ENCODE peak calls at places on chromosomes 6 and 20, in eight cellular contexts. J, B, U, R, O, C, K and A are unnamed samples.

GRCh38 chr6:104118274-104118673 is 741.4 kb downstream of the HACE1 start:
- DNase-seq in J (no peak), B (no peak), U (no peak), R (no peak), O (no peak), C (no peak), K (peak), A (peak)

GRCh38 chr6:149852180-149852579 is 12.0 kb downstream of the LRP11 start:
- DNase-seq in J (no peak), B (no peak), U (no peak), R (peak), O (no peak), C (no peak), K (no peak), A (no peak)

GRCh38 chr20:23186808-23187207 is 100.7 kb upstream of the CD93 start:
- DNase-seq in J (no peak), B (no peak), U (no peak), R (no peak), O (no peak), C (no peak), K (no peak), A (no peak)

GRCh38 chr20:33443512-33444239 is at the start of gene SNTA1:
- DNase-seq in J (peak), B (peak), U (peak), R (peak), O (peak), C (peak), K (no peak), A (no peak)

GRCh38 chr6:90413867-90414266 is 117.2 kb upstream of the BACH2 start:
- DNase-seq in J (peak), B (no peak), U (peak), R (no peak), O (no peak), C (no peak), K (no peak), A (no peak)

GRCh38 chr6:134249759-134250602 is 67.9 kb downstream of the SGK1 start:
- DNase-seq in J (no peak), B (no peak), U (no peak), R (peak), O (no peak), C (peak), K (no peak), A (no peak)

GRCh38 chr6:138410048-138410735 is 6.2 kb downstream of the HEBP2 start:
- DNase-seq in J (no peak), B (no peak), U (no peak), R (peak), O (no peak), C (no peak), K (no peak), A (no peak)

GRCh38 chr6:17393335-17394191 is at the start of gene CAP2:
- DNase-seq in J (peak), B (no peak), U (no peak), R (peak), O (peak), C (peak), K (peak), A (no peak)

GRCh38 chr6:22294301-22294700 is 2.5 kb downstream of the PRL start:
- DNase-seq in J (no peak), B (no peak), U (no peak), R (no peak), O (no peak), C (no peak), K (no peak), A (no peak)

GRCh38 chr6:33427585-33428218 is 7.8 kb downstream of the SYNGAP1 start:
- DNase-seq in J (peak), B (peak), U (peak), R (peak), O (no peak), C (peak), K (no peak), A (no peak)

GRCh38 chr6:112205521-112206458 is 48.6 kb downstream of the LAMA4 start:
- DNase-seq in J (no peak), B (no peak), U (no peak), R (no peak), O (no peak), C (no peak), K (no peak), A (peak)

GRCh38 chr20:18638768-18639167 is 50.9 kb downstream of the DTD1 start:
- DNase-seq in J (no peak), B (no peak), U (no peak), R (no peak), O (no peak), C (no peak), K (no peak), A (no peak)

GRCh38 chr6:36545767-36546663 is 1.3 kb downstream of the STK38 start:
- DNase-seq in J (peak), B (no peak), U (no peak), R (peak), O (no peak), C (no peak), K (no peak), A (no peak)

GRCh38 chr6:42104807-42105713 is 37.4 kb downstream of the C6orf132 start:
- DNase-seq in J (no peak), B (no peak), U (no peak), R (peak), O (no peak), C (no peak), K (no peak), A (no peak)

GRCh38 chr6:106204961-106205360 is 118.8 kb downstream of the PRDM1 start:
- DNase-seq in J (no peak), B (no peak), U (no peak), R (no peak), O (no peak), C (no peak), K (no peak), A (no peak)

GRCh38 chr20:48658505-48658904 is 169.3 kb downstream of the PREX1 start:
- DNase-seq in J (no peak), B (no peak), U (no peak), R (no peak), O (no peak), C (no peak), K (no peak), A (no peak)

GRCh38 chr6:133546098-133546497 is 304.9 kb downstream of the EYA4 start:
- DNase-seq in J (no peak), B (no peak), U (no peak), R (no peak), O (no peak), C (no peak), K (no peak), A (no peak)

GRCh38 chr6:34381086-34381485 is 11.4 kb downstream of the NUDT3 start:
- DNase-seq in J (no peak), B (no peak), U (no peak), R (peak), O (no peak), C (no peak), K (no peak), A (no peak)

GRCh38 chr6:40957616-40958492 is 81.2 kb downstream of the UNC5CL start:
- DNase-seq in J (no peak), B (no peak), U (no peak), R (no peak), O (no peak), C (peak), K (peak), A (peak)

GRCh38 chr20:910840-911770 is 5.0 kb downstream of the ANGPT4 start:
- DNase-seq in J (no peak), B (peak), U (no peak), R (peak), O (peak), C (no peak), K (no peak), A (no peak)

GRCh38 chr6:20402181-20403079 is 751 bp downstream of the E2F3 start:
- DNase-seq in J (peak), B (no peak), U (peak), R (peak), O (peak), C (peak), K (no peak), A (no peak)

GRCh38 chr20:9467995-9468394 is 46.4 kb upstream of the LAMP5 start:
- DNase-seq in J (no peak), B (no peak), U (no peak), R (peak), O (no peak), C (peak), K (no peak), A (no peak)

GRCh38 chr20:20548527-20549266 is 163.7 kb downstream of the RALGAPA2 start:
- DNase-seq in J (no peak), B (no peak), U (no peak), R (no peak), O (no peak), C (no peak), K (no peak), A (no peak)

GRCh38 chr6:154440422-154441043 is 70.0 kb downstream of the CNKSR3 start:
- DNase-seq in J (no peak), B (no peak), U (no peak), R (no peak), O (no peak), C (no peak), K (no peak), A (no peak)

GRCh38 chr20:60087563-60088105 is 129.4 kb downstream of the CDH26 start:
- DNase-seq in J (no peak), B (no peak), U (no peak), R (peak), O (peak), C (peak), K (no peak), A (no peak)

GRCh38 chr20:17530716-17531536 is at the start of gene BFSP1:
- DNase-seq in J (peak), B (no peak), U (no peak), R (peak), O (peak), C (peak), K (no peak), A (no peak)

GRCh38 chr6:120122401-120122800 is 772.8 kb upstream of the MAN1A1 start:
- DNase-seq in J (no peak), B (no peak), U (no peak), R (no peak), O (no peak), C (no peak), K (no peak), A (no peak)

DNA sequence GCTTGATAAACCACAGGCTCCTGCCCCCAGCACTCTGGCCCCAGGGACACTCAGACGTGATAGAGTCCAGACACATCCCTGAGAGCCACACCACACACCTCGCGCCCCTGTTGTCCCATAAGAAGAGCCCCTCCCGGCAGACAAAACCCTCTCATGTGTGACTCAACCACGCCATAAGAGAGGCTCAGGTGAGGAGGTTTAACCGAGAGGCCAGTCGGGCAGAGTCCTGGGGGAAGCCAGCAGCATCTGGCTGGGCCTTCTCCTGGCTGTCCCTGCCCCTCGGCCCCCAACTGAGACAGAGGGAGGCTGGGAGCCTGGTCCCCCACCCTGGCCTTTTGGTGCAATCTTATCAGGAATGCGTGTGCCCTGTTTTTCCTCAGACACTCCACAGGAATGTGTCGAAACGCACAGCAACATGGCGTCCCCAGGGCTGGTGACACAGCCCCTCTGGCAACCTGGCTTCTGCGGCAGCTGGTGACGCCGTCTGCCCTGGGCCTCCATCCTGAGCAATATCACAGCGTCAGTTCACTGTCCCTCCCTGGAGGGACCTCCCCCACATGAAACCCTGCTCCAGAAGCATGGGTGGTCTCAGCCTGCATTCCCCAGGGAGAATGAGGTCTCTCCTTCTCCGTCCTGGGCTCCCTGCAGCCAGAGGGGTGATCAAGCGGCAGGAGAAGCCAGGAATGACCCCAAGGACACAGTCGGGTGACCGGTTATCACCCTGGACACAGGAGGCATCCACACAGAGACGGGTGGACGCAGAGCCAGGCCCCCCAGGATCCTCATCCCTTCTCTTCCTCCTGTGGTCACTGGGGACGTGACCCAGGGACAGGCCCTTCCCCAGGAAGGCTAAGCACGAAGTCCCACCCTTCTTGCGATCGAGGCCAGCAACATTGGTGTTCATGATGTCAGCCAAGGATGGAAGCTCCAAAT is 156.6 kb upstream of the AFDN start:
- DNase-seq in J (no peak), B (no peak), U (no peak), R (no peak), O (no peak), C (no peak), K (no peak), A (no peak)
- H3K4me3 ChIP-seq in J (no peak), B (no peak), U (no peak), R (no peak), O (no peak), C (no peak), K (no peak), A (no peak)

GRCh38 chr6:129370268-129370916 is 339.6 kb downstream of the ARHGAP18 start:
- DNase-seq in J (peak), B (no peak), U (no peak), R (peak), O (no peak), C (peak), K (no peak), A (no peak)
- H3K4me3 ChIP-seq in J (no peak), B (no peak), U (no peak), R (no peak), O (no peak), C (no peak), K (no peak), A (no peak)

GRCh38 chr6:44271406-44271723 is 1.1 kb downstream of the TMEM151B start:
- DNase-seq in J (no peak), B (no peak), U (no peak), R (no peak), O (no peak), C (no peak), K (no peak), A (no peak)
- H3K4me3 ChIP-seq in J (no peak), B (no peak), U (no peak), R (no peak), O (no peak), C (no peak), K (no peak), A (no peak)

GRCh38 chr20:62179162-62179504 is 3.7 kb upstream of the MTG2 start:
- DNase-seq in J (no peak), B (no peak), U (no peak), R (no peak), O (no peak), C (no peak), K (no peak), A (no peak)

GRCh38 chr20:62178316-62179161 is 4.3 kb upstream of the MTG2 start:
- DNase-seq in J (no peak), B (no peak), U (no peak), R (no peak), O (no peak), C (no peak), K (no peak), A (no peak)

GRCh38 chr20:62183426-62184142 is 756 bp downstream of the MTG2 start:
- DNase-seq in J (no peak), B (no peak), U (no peak), R (no peak), O (no peak), C (no peak), K (no peak), A (no peak)

GRCh38 chr20:62182469-62183425 is at the start of gene MTG2:
- DNase-seq in J (peak), B (peak), U (peak), R (peak), O (peak), C (peak), K (peak), A (peak)

GRCh38 chr20:62181808-62182207 is 1.0 kb upstream of the MTG2 start:
- DNase-seq in J (no peak), B (no peak), U (no peak), R (no peak), O (no peak), C (no peak), K (no peak), A (no peak)
- H3K4me3 ChIP-seq in J (no peak), B (no peak), U (peak), R (peak), O (no peak), C (peak), K (peak), A (peak)